ENCODE peak calls at places on chromosomes 2 and 18, in seven cellular contexts. W, S, K, U, Y, G and N are unnamed samples.

GRCh38 chr2:95121495-95122196 is at the start of gene MRPS5:
- DNase-seq in W (peak; percentile 96), S (peak; percentile 34), K (peak; percentile 62), U (peak; percentile 95), Y (peak; percentile 96), G (peak; percentile 13), N (peak; percentile 69)

GRCh38 chr2:160054984-160055725 is 7.3 kb downstream of the PLA2R1 start:
- DNase-seq in W (no peak), S (no peak), K (no peak), U (peak; percentile 67), Y (no peak), G (no peak), N (no peak)

GRCh38 chr18:8044004-8044403 is 476.9 kb downstream of the PTPRM start:
- DNase-seq in W (no peak), S (no peak), K (no peak), U (no peak), Y (no peak), G (no peak), N (no peak)

GRCh38 chr2:62369549-62370164 is 136.3 kb downstream of the TMEM17 start:
- DNase-seq in W (peak; percentile 65), S (no peak), K (no peak), U (no peak), Y (no peak), G (no peak), N (no peak)

GRCh38 chr2:16241166-16242160 is 301.1 kb downstream of the MYCN start:
- DNase-seq in W (no peak), S (no peak), K (no peak), U (no peak), Y (no peak), G (no peak), N (no peak)

GRCh38 chr2:175742367-175742766 is 259.7 kb downstream of the LNPK start:
- DNase-seq in W (no peak), S (no peak), K (no peak), U (no peak), Y (no peak), G (no peak), N (no peak)

GRCh38 chr2:157336137-157336721 is 10.6 kb upstream of the ERMN start:
- DNase-seq in W (peak; percentile 21), S (peak; percentile 39), K (peak; percentile 44), U (peak; percentile 54), Y (peak; percentile 66), G (no peak), N (peak; percentile 56)

GRCh38 chr18:64271264-64271663 is 122.4 kb upstream of the LINC00305 start:
- DNase-seq in W (no peak), S (no peak), K (no peak), U (no peak), Y (no peak), G (no peak), N (no peak)

GRCh38 chr2:72954376-72955187 is 37.3 kb downstream of the EMX1 start:
- DNase-seq in W (no peak), S (no peak), K (no peak), U (no peak), Y (no peak), G (no peak), N (no peak)

GRCh38 chr18:79396431-79397287 is 929 bp downstream of the NFATC1 start:
- DNase-seq in W (no peak), S (no peak), K (no peak), U (peak; percentile 72), Y (no peak), G (no peak), N (peak; percentile 54)

GRCh38 chr2:70921839-70922590 is 13.7 kb upstream of the ATP6V1B1 start:
- DNase-seq in W (no peak), S (no peak), K (peak; percentile 52), U (peak; percentile 48), Y (no peak), G (no peak), N (no peak)

GRCh38 chr2:226423498-226423960 is 376.1 kb downstream of the IRS1 start:
- DNase-seq in W (no peak), S (no peak), K (no peak), U (no peak), Y (no peak), G (no peak), N (peak; percentile 7)

GRCh38 chr2:166410828-166411472 is 35.2 kb upstream of the SCN9A start:
- DNase-seq in W (no peak), S (peak; percentile 58), K (peak; percentile 31), U (no peak), Y (no peak), G (no peak), N (no peak)

GRCh38 chr18:54358495-54358793 is 738 bp downstream of the C18orf54 start:
- DNase-seq in W (no peak), S (no peak), K (no peak), U (no peak), Y (no peak), G (no peak), N (no peak)

GRCh38 chr2:36088716-36089328 is 266.8 kb upstream of the CRIM1 start:
- DNase-seq in W (no peak), S (no peak), K (no peak), U (no peak), Y (no peak), G (no peak), N (no peak)

GRCh38 chr2:240603081-240603835 is 16.7 kb downstream of the CAPN10 start:
- DNase-seq in W (no peak), S (no peak), K (no peak), U (no peak), Y (no peak), G (no peak), N (no peak)
- TF ChIP-seq JUND in W (no peak), S (no peak), K (no peak), U (no peak), Y (no peak), G (no peak), N (no peak)

DNA sequence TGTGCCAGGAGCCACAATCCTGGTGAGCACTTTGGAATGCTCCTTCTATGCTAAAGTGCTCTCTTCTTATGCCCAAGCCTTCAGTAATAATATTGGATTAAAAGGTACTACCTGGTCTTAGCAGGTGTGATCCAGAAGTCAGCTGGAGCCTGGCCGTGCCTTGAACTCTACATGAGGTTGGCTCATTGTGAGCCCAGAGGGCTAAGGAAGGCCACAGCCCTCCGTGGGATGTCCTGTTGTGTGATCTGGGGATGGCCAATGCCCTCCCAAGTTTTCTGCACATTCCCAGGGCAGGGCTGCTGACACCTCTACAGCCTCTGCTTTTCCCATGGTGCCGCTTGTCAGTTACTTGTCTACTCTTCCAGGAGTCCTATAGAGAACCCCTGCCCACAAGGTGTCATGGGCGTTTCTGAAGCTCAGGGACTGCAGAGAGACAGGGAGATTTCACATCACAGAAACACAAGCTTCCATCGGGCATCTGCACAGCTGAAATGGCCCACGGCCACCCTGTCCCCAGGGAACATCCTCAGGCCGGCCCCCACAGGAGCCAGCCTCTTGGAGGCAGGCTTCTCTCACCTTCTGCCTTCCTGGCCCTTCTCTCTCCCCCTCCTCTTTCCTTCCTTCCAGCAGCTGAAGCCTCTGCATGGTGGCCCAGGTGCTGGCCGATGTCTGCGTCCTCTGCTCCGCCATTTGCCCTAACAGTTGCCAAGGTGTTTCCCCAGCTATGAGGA is 27.3 kb upstream of the GPR55 start:
- DNase-seq in W (no peak), S (no peak), K (no peak), U (no peak), Y (no peak), G (no peak), N (no peak)
- TF ChIP-seq JUND in W (no peak), S (no peak), K (no peak), U (no peak), Y (no peak), G (no peak), N (no peak)

GRCh38 chr2:215755651-215756350 is 257.6 kb downstream of the MREG start:
- DNase-seq in W (no peak), S (no peak), K (no peak), U (no peak), Y (no peak), G (no peak), N (no peak)

GRCh38 chr2:215760526-215760925 is 252.8 kb downstream of the MREG start:
- DNase-seq in W (no peak), S (no peak), K (no peak), U (no peak), Y (no peak), G (no peak), N (no peak)

GRCh38 chr2:215756351-215756731 is 257.0 kb downstream of the MREG start:
- DNase-seq in W (no peak), S (no peak), K (no peak), U (no peak), Y (no peak), G (no peak), N (no peak)

GRCh38 chr2:215760126-215760525 is 253.2 kb downstream of the MREG start:
- DNase-seq in W (no peak), S (no peak), K (no peak), U (no peak), Y (no peak), G (no peak), N (no peak)

DNA sequence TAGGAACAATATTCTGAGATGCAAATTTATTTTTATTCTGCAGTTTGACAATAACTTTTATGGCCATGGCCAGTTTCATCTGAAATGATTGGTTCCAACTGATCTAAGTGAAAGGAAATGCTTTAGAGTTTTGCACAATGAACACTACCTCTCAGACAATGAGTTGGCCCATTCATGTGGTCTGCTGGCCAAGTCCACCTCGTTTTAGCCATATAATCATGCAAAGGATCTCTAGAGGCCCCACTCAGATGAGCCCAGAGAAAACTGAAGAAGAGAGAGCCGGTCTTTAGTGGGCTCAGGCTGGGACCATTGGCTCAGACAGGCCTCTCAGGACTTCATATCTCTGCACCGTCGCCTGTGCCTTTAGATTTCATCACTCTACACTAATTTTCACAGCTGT is 254.7 kb downstream of the MREG start:
- DNase-seq in W (no peak), S (no peak), K (no peak), U (no peak), Y (no peak), G (no peak), N (no peak)
- TF ChIP-seq JUND in W (peak; percentile 47), S (no peak), K (no peak), U (no peak), Y (no peak), G (no peak), N (no peak)

GRCh38 chr2:223853425-223853837 is 16.0 kb upstream of the AP1S3 start:
- DNase-seq in W (no peak), S (no peak), K (peak; percentile 94), U (no peak), Y (no peak), G (no peak), N (no peak)

GRCh38 chr2:223856584-223856983 is 19.2 kb upstream of the AP1S3 start:
- DNase-seq in W (no peak), S (no peak), K (no peak), U (no peak), Y (no peak), G (no peak), N (no peak)

GRCh38 chr2:223854741-223855140 is 17.4 kb upstream of the AP1S3 start:
- DNase-seq in W (no peak), S (no peak), K (no peak), U (no peak), Y (no peak), G (no peak), N (no peak)

GRCh38 chr2:223856021-223856420 is 18.6 kb upstream of the AP1S3 start:
- DNase-seq in W (no peak), S (no peak), K (no peak), U (no peak), Y (no peak), G (no peak), N (no peak)

DNA sequence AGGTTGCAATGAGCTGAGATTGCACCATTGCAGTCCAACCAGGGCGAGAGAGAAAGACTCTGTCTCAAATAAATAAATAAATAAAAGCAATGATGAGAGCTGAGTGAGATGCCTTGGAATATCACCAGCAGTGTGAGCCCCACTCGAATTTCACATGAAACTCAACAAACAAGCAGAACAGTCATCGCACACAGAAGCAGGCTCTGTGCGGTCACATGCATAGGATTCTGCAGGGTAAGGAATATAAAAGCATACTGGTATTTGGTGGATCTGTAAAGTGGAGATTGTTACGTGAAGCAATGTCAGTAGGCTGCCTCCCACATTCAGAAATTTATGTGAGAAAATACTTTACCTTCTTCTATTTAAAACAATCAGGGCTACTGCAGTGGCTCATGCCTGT is 18.0 kb upstream of the AP1S3 start:
- DNase-seq in W (no peak), S (no peak), K (peak; percentile 36), U (no peak), Y (no peak), G (no peak), N (no peak)
- TF ChIP-seq JUND in W (no peak), S (no peak), K (no peak), U (no peak), Y (no peak), G (no peak), N (no peak)